ENCODE peak calls at places on chromosomes 16 and 17, in five cellular contexts. W is GM23338; T is CD8-positive, alpha-beta memory T cell; C is stomach; Y is gastrocnemius medialis. F is an unnamed sample.

GRCh38 chr16:47565454-47565853 is 104.3 kb downstream of the PHKB start:
- DNase-seq in W (no peak), T (peak; percentile 12), C (no peak), Y (peak; percentile 82), F (no peak)

GRCh38 chr16:84143784-84144199 is 1.2 kb downstream of the HSDL1 start:
- DNase-seq in W (peak; percentile 62), T (no peak), C (no peak), Y (no peak), F (no peak)

GRCh38 chr16:30121741-30122620 is 1.0 kb downstream of the MAPK3 start:
- DNase-seq in W (no peak), T (no peak), C (peak; percentile 53), Y (peak; percentile 49), F (no peak)

GRCh38 chr17:38879878-38880727 is 10.2 kb downstream of the LASP1 start:
- DNase-seq in W (peak; percentile 98), T (no peak), C (no peak), Y (no peak), F (peak; percentile 93)

GRCh38 chr17:55660171-55660886 is 62.3 kb downstream of the TMEM100 start:
- DNase-seq in W (no peak), T (no peak), C (no peak), Y (no peak), F (no peak)

GRCh38 chr17:79721993-79722671 is 8.6 kb upstream of the ENPP7 start:
- DNase-seq in W (peak; percentile 81), T (no peak), C (no peak), Y (no peak), F (no peak)

GRCh38 chr16:68401871-68402747 is 46.2 kb downstream of the SMPD3 start:
- DNase-seq in W (no peak), T (no peak), C (no peak), Y (no peak), F (no peak)

GRCh38 chr16:2472885-2473284 is 1.8 kb downstream of the NTN3 start:
- DNase-seq in W (no peak), T (no peak), C (no peak), Y (no peak), F (no peak)

GRCh38 chr16:86355114-86355513 is 155.2 kb upstream of the FOXF1 start:
- DNase-seq in W (no peak), T (no peak), C (no peak), Y (no peak), F (no peak)

GRCh38 chr16:4261557-4262172 is 11.2 kb downstream of the TFAP4 start:
- DNase-seq in W (peak; percentile 86), T (no peak), C (no peak), Y (no peak), F (no peak)

GRCh38 chr17:80792373-80792781 is 199.3 kb upstream of the CHMP6 start:
- DNase-seq in W (no peak), T (no peak), C (no peak), Y (peak; percentile 37), F (no peak)

GRCh38 chr17:28665994-28666393 is 4.0 kb downstream of the SUPT6H start:
- DNase-seq in W (no peak), T (no peak), C (no peak), Y (no peak), F (no peak)

GRCh38 chr17:32319548-32319905 is 22.4 kb downstream of the C17orf75 start:
- DNase-seq in W (peak; percentile 90), T (peak; percentile 65), C (peak; percentile 83), Y (peak; percentile 45), F (no peak)

DNA sequence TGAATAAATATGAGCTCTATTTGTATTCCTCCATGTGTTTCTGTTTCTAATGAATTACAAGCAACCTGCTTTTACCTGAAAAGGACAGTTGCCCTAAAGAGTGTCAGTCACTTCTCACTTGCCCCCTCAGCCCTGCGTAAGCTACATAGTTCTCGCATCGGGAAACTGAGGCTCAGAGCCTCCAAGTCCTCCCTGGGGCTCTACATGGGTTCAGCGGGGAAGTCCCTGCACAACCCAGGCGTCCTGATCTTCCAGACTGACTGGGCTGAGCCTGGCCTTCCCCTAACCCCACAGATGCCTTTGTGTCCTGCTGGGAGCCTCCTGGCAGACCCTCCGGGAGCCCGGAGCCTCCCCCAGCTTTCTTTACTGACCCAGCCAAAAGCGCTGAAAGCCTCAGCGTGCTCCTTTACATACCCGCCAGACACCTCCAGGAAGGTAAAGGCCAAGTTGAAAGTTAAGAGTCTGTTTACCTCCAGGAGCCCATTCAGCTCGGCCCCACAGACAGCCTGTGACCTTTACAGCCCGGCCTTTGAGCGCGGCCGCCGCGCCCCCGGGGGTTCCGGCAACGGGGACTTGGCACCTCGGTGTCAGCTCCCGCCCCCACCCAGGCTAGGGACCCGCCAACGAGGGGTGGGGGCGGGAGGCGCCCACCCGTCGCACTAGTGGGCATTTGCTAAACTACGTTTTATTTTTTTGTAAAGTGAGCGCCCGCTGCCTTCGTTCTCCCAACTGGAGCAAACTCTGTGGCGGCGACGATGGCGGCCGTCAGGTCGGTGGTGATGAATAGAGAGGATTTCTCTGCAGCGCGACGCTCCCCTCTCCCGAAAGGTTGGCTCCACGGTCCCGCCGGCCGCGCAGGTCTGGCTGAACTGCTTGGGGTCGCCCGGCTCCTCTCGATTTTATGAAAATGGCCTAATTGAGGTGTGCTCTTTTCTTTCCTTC is 4.4 kb upstream of the HOXB13 start:
- DNase-seq in W (peak; percentile 78), T (no peak), C (no peak), Y (no peak), F (peak; percentile 67)
- H3K27me3 ChIP-seq in W (peaks cover 100% of the 10 kb centered on the region), T (peaks cover 91% of the 10 kb centered on the region), C (peaks cover 100% of the 10 kb centered on the region), Y (peaks cover 94% of the 10 kb centered on the region), F (peaks cover 96% of the 10 kb centered on the region)

DNA sequence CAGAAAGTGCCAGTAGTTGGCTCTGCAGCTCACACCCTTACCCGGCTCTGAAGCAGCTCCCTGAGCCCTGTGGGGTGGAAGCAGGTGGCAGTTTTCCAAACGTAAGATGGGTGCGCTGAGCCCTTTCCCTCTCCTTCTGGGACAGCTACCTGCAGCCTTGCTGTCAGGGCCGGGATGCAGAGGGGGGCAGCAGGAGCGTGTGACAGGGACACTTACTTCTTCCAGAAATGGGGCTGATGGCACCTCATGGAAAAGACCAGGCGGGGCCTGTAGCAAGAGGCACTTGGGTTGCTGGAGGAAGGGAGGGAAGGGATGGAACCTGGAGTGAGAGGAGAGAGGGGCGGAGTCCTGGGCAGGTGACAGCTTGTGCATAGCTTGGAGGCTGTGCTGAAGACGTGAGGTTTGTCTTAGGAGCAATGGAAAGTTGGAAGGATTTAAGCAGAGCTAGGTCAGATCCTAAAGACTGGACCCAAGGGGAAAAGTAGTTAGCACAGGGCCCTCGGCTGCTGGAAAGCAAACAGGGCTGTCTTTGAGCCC is 216.8 kb upstream of the RPL38 start:
- DNase-seq in W (no peak), T (no peak), C (no peak), Y (no peak), F (no peak)
- H3K4me1 ChIP-seq in W (no peaks in the 10 kb centered on the region), T (no peaks in the 10 kb centered on the region), C (no peaks in the 10 kb centered on the region), Y (no peaks in the 10 kb centered on the region), F (no peaks in the 10 kb centered on the region)

GRCh38 chr17:61591930-61592329 is 911 bp upstream of the NACA2 start:
- DNase-seq in W (no peak), T (no peak), C (no peak), Y (no peak), F (no peak)

GRCh38 chr17:61591018-61591417 is at the start of gene NACA2:
- DNase-seq in W (no peak), T (no peak), C (no peak), Y (no peak), F (no peak)

GRCh38 chr17:61587807-61588660 is 3.0 kb downstream of the NACA2 start:
- DNase-seq in W (no peak), T (no peak), C (no peak), Y (no peak), F (no peak)

GRCh38 chr17:61587242-61587641 is 3.8 kb downstream of the NACA2 start:
- DNase-seq in W (no peak), T (no peak), C (no peak), Y (no peak), F (no peak)

DNA sequence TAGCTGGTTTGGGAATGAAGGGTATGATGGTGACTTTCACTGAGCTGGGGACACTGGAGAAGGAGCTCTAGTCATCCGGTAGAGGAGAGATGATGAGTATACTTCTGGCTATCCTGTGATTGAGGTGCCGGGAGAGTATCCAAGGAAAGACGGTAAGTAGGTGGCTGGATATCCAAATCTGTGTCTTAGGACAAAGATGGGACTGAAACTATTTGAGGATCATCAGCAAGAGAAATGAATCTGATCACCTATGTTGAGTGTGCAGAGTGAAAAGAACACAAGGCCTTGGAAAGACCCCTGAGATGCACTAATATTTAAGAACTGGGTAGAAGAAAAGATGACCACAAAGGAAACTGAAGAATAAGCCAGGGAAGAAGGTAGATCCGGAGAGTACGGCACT is 1.0 kb downstream of the NACA2 start:
- DNase-seq in W (no peak), T (no peak), C (no peak), Y (no peak), F (no peak)
- H3K27me3 ChIP-seq in W (no peaks in the 10 kb centered on the region), T (peaks cover 4% of the 10 kb centered on the region), C (peaks cover 26% of the 10 kb centered on the region), Y (peaks cover 10% of the 10 kb centered on the region), F (peaks cover 5% of the 10 kb centered on the region)

DNA sequence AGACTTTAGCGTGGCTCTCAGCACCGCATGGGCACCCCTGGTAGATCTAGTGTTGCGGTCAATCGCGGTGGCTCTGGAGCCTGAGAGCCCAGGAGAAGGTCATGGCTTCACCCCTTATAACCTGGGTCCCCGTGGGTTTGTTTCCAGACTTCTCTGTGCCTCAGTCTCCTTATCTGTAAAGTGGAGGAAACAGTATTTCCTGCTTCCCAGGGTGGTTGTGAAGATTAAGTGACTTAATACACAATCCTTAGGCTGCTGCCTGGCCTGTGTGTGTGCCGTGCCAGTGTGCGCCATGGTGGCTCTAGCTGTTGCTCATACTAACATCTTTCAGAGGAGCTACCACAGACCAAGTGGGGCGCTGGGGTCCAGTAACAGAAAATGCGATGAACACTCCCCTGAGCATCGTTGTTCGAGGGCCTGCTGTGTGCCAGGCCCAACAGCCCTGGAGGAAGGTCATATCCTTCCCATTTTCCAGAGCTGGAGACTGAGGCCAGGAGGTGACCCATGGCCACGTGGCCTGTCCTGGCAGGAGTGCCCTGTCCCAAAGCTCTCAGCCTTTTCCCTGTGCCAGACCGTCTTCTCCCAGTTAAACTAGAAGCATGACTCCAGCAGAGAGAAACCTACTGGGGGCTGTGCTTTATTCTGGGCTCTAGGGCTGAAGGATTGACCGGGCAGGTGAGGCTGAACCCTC is 70.1 kb downstream of the CMIP start:
- DNase-seq in W (no peak), T (no peak), C (no peak), Y (no peak), F (no peak)
- H3K4me1 ChIP-seq in W (peaks cover 19% of the 10 kb centered on the region), T (peaks cover 16% of the 10 kb centered on the region), C (peaks cover 23% of the 10 kb centered on the region), Y (peaks cover 13% of the 10 kb centered on the region), F (peaks cover 63% of the 10 kb centered on the region)

GRCh38 chr17:560379-560935 is 154.2 kb downstream of the VPS53 start:
- DNase-seq in W (no peak), T (no peak), C (no peak), Y (no peak), F (no peak)
- H3K27me3 ChIP-seq in W (no peaks in the 10 kb centered on the region), T (no peaks in the 10 kb centered on the region), C (no peaks in the 10 kb centered on the region), Y (no peaks in the 10 kb centered on the region), F (no peaks in the 10 kb centered on the region)

GRCh38 chr17:49965522-49965905 is 3.5 kb upstream of the DLX4 start:
- DNase-seq in W (peak; percentile 65), T (no peak), C (no peak), Y (no peak), F (no peak)
- H3K4me1 ChIP-seq in W (peaks cover 42% of the 10 kb centered on the region), T (peaks cover 46% of the 10 kb centered on the region), C (peaks cover 26% of the 10 kb centered on the region), Y (no peaks in the 10 kb centered on the region), F (no peaks in the 10 kb centered on the region)

GRCh38 chr16:840561-841454 is 40.3 kb upstream of the GNG13 start:
- DNase-seq in W (no peak), T (no peak), C (no peak), Y (no peak), F (no peak)
- H3K27me3 ChIP-seq in W (no peaks in the 10 kb centered on the region), T (no peaks in the 10 kb centered on the region), C (peaks cover 49% of the 10 kb centered on the region), Y (peaks cover 16% of the 10 kb centered on the region), F (no peaks in the 10 kb centered on the region)

F was measured in RWPE2.